ENCODE peak calls at places on chromosomes 4 and X, in five cellular contexts. E is transverse colon, X is cardiac muscle cell, Q is RWPE2, I is psoas muscle. R is an unnamed sample. For H3K4me1, the result is how much of the 10 kb centered on the place peaks cover.

GRCh38 chr4:140239311-140239710 is 85.3 kb upstream of the MAML3 start:
- DNase-seq in E (no peak), I (no peak), X (no peak), Q (no peak), R (no peak)

GRCh38 chr4:90425893-90426292 is 298.7 kb downstream of the CCSER1 start:
- DNase-seq in Q (no peak), X (no peak), I (no peak), E (no peak), R (no peak)

GRCh38 chr4:151600432-151600831 is 160.4 kb downstream of the GATB start:
- DNase-seq in E (no peak), X (no peak), Q (no peak), I (no peak), R (no peak)

GRCh38 chrX:20061869-20062254 is 54.8 kb downstream of the MAP7D2 start:
- DNase-seq in X (peak), Q (no peak), E (no peak), I (no peak), R (no peak)

GRCh38 chr4:152073738-152074137 is 312.9 kb upstream of the GATB start:
- DNase-seq in X (peak), I (no peak), Q (no peak), E (no peak), R (no peak)

GRCh38 chrX:74529311-74529710 is 85.1 kb downstream of the RLIM start:
- DNase-seq in Q (no peak), X (no peak), E (no peak), I (no peak), R (no peak)

GRCh38 chrX:108439434-108439883 is at the start of gene COL4A5:
- DNase-seq in I (peak), E (peak), X (peak), Q (peak), R (peak)

GRCh38 chrX:67544871-67545771 is 1.3 kb downstream of the AR start:
- DNase-seq in X (peak), Q (no peak), I (peak), E (no peak), R (peak)

GRCh38 chr4:96170198-96170597 is 330.3 kb downstream of the PDHA2 start:
- DNase-seq in X (no peak), E (no peak), Q (peak), I (no peak), R (no peak)

GRCh38 chr4:61333490-61333889 is 133.4 kb downstream of the ADGRL3 start:
- DNase-seq in E (no peak), I (no peak), Q (no peak), X (no peak), R (no peak)

GRCh38 chr4:76376534-76376933 is 44.4 kb downstream of the CCDC158 start:
- DNase-seq in X (no peak), I (no peak), Q (no peak), E (no peak), R (no peak)

GRCh38 chrX:130055899-130056298 is 54.4 kb downstream of the ELF4 start:
- DNase-seq in X (no peak), E (no peak), Q (no peak), I (no peak), R (no peak)

GRCh38 chr4:14167876-14168510 is 540.5 kb upstream of the BOD1L1 start:
- DNase-seq in Q (no peak), X (peak), I (no peak), E (no peak), R (no peak)

GRCh38 chr4:24003926-24004325 is 114.1 kb upstream of the PPARGC1A start:
- DNase-seq in E (no peak), X (no peak), I (no peak), Q (no peak), R (no peak)

GRCh38 chrX:104315555-104315954 is 60.8 kb upstream of the ESX1 start:
- DNase-seq in E (no peak), X (peak), I (no peak), Q (no peak), R (no peak)

GRCh38 chr4:4704267-4704666 is 155.2 kb upstream of the MSX1 start:
- DNase-seq in X (peak), E (no peak), Q (no peak), I (no peak), R (peak)

GRCh38 chrX:74924449-74925209 is 623 bp downstream of the NEXMIF start:
- DNase-seq in X (peak), E (peak), I (peak), Q (no peak), R (peak)

GRCh38 chr4:8726344-8726851 is 133.8 kb downstream of the CPZ start:
- DNase-seq in I (no peak), X (no peak), E (peak), Q (no peak), R (peak)

GRCh38 chrX:69068295-69069085 is 96.8 kb downstream of the PJA1 start:
- DNase-seq in X (no peak), I (no peak), Q (no peak), E (peak), R (no peak)

GRCh38 chrX:617891-618290 is 12.7 kb upstream of the SHOX start:
- DNase-seq in E (no peak), I (no peak), Q (no peak), X (no peak), R (no peak)

GRCh38 chr4:155033604-155034003 is 174.8 kb upstream of the NPY2R start:
- DNase-seq in X (no peak), Q (no peak), I (no peak), E (no peak), R (no peak)

GRCh38 chrX:42755820-42756219 is 22.1 kb downstream of the PPP1R2C start:
- DNase-seq in E (no peak), I (peak), X (peak), Q (no peak), R (peak)

GRCh38 chrX:46811101-46811500 is 25.7 kb upstream of the RP2 start:
- DNase-seq in X (no peak), E (no peak), I (no peak), Q (no peak), R (no peak)

GRCh38 chr4:159376289-159376688 is 273.4 kb downstream of the RAPGEF2 start:
- DNase-seq in E (no peak), I (no peak), Q (no peak), X (no peak), R (no peak)

GRCh38 chr4:82371398-82371972 is 2.3 kb downstream of the HNRNPD start:
- DNase-seq in I (no peak), E (no peak), X (no peak), Q (no peak), R (no peak)

GRCh38 chrX:20320461-20321159 is 53.9 kb upstream of the RPS6KA3 start:
- DNase-seq in X (no peak), I (no peak), Q (no peak), E (no peak), R (no peak)

GRCh38 chrX:107470971-107471370 is 21.5 kb downstream of the FRMPD3 start:
- DNase-seq in I (no peak), Q (no peak), E (no peak), X (no peak), R (no peak)

GRCh38 chr4:60129740-60130139 is 1070.4 kb upstream of the ADGRL3 start:
- DNase-seq in Q (no peak), E (no peak), I (no peak), X (no peak), R (no peak)

GRCh38 chr4:176053785-176054184 is 11.9 kb upstream of the WDR17 start:
- DNase-seq in Q (no peak), I (no peak), X (no peak), E (no peak), R (no peak)

GRCh38 chr4:118032691-118033090 is 1.6 kb upstream of the NDST3 start:
- DNase-seq in I (no peak), E (no peak), Q (no peak), X (no peak), R (no peak)

GRCh38 chr4:4875147-4875546 is 15.7 kb downstream of the MSX1 start:
- DNase-seq in X (no peak), I (no peak), E (no peak), Q (no peak), R (no peak)

GRCh38 chr4:113162089-113162488 is 112.6 kb downstream of the ANK2 start:
- DNase-seq in E (no peak), Q (no peak), X (no peak), I (no peak), R (no peak)

GRCh38 chr4:98518555-98519267 is 139.7 kb downstream of the TSPAN5 start:
- DNase-seq in X (peak), E (no peak), Q (no peak), I (no peak), R (no peak)

GRCh38 chr4:113623274-113623894 is 138.2 kb downstream of the CAMK2D start:
- DNase-seq in Q (no peak), E (no peak), X (no peak), I (no peak), R (no peak)

DNA sequence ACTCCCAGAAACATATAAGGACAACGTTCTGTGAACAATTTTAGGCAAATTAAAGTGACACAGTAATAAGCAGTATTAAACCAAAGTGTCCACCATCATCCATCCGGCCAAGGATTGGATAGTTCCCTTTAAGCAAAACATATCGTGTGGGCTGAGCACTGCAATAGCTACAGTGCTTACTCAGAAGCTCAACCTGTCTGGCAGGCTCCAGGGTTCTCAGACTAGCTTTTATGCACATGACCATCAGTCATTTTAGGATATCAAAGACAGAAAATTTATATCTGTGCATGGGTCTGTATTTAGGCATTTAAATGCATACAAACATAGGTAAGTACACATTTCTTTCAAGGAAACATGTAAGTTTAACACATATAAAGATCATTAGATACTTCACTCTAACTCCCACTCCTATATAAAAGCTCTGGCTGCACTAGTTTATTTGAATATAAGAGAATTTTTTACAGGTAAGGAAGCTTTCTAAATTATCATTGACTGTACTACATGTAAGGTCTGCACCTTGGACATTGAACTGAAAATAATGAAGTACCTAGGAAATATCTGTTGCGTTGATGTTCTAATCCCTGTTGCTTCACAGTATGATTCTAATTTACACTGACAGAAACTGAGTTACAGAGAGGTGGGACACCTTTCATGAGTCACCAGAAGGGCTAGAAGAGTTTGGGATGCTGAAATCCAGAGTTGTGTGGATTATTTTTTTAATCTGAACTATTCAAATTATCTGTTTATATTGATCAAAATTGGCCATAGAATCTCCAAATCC is 67.6 kb downstream of the ELOVL6 start:
- DNase-seq in Q (no peak), E (no peak), I (no peak), X (no peak), R (no peak)
- H3K4me1 ChIP-seq in Q (under half), E (under half), I (under half), X (under half), R (under half)

GRCh38 chr4:86975927-86976326 is 41.1 kb downstream of the AFF1 start:
- DNase-seq in X (no peak), Q (no peak), I (no peak), E (no peak), R (no peak)
- H3K4me1 ChIP-seq in X (under half), Q (under half), I (under half), E (under half), R (half or more)

DNA sequence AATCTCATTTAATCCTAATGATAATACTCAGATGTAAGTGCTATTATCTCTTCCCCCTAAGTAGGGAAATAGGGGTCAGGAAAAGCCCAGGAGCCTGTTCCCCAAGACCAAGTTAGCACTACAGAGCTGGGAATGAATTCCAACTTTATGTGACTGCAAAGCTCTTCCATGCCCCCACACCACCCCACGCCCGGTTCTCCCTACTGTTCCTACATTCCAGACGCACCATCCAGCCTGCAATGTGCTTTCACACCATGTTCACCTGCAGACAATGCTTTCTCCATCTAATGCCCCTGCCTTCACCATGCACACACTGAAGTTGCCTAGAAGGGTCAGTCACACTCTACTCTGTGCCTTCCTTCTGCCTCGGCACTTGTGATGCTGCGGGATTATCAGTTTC is 14.4 kb downstream of the SORBS2 start:
- DNase-seq in E (no peak), X (no peak), Q (no peak), I (no peak), R (no peak)
- H3K4me1 ChIP-seq in E (under half), X (under half), Q (under half), I (under half), R (half or more)

DNA sequence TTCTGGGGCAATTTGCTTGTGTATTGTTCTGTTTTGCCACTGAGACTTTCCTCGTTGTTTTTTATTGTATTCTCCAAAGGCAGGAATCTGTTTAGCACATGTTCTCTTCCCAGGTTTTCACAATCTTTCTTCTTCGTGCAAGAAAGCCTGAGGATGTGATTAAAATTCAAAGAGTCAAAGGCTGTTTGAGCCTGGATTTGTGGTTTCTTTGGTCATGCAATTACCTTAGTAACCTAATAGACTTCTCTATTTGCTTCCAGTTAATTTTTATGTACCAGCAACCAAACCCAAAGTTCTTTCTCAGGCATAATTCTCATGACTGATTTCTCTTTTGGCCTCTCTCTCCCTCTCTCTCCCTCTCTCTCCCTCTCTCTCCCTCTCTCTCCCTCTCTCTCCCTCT is 1420.1 kb upstream of the TENM3 start:
- DNase-seq in Q (no peak), I (no peak), X (no peak), E (no peak), R (no peak)
- H3K4me1 ChIP-seq in Q (under half), I (under half), X (under half), E (under half), R (under half)

DNA sequence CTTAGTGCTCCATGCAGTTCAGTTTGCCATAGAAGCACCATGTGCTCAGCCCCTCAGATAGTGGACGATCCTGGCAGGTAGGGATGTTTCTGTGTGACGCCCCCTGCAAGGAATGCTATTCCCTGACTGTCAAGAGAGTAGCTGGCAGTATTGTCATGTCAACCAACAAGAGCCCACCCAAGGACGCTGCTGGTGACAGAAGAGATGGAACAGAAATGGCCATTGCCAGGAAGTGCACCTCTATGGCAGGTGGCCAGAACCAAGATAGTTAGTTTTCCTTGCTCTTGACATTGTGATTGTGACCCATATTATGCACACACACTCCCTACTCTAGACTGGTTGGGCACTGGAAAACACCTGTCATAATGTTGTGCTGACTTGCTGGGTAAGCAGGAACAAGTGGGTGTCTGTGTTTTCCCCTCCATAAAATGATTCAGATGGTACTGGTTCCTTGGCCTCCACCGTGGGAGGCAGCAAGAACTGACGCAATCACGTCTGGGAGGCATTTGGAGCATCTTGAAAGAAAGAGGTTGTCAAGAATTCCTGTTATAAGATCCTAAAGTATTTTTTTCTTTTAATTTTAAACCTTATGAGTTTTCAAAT is 507.9 kb downstream of the MID1IP1 start:
- DNase-seq in Q (no peak), I (no peak), X (peak), E (no peak), R (no peak)
- H3K4me1 ChIP-seq in Q (under half), I (under half), X (under half), E (under half), R (under half)

R was measured in body of pancreas.